ENCODE peak calls at places on chromosomes 3 and 15, in four cellular contexts. One of them, this sample, is unnamed.

GRCh38 chr15:51117270-51117669 is 22.6 kb upstream of the TNFAIP8L3 start:
- DNase-seq in cardiac muscle cell: no peak
- DNase-seq in HFF-Myc: no peak
- DNase-seq in foreskin fibroblast: no peak
- DNase-seq in this sample: no peak

GRCh38 chr15:63022181-63022580 is 20.4 kb upstream of the TPM1 start:
- DNase-seq in cardiac muscle cell: no peak
- DNase-seq in HFF-Myc: no peak
- DNase-seq in foreskin fibroblast: no peak
- DNase-seq in this sample: no peak

GRCh38 chr15:68503791-68504720 is 72.1 kb upstream of the ITGA11 start:
- DNase-seq in cardiac muscle cell: peak
- DNase-seq in HFF-Myc: no peak
- DNase-seq in foreskin fibroblast: no peak
- DNase-seq in this sample: no peak

GRCh38 chr15:60179786-60180391 is 175.8 kb downstream of the FOXB1 start:
- DNase-seq in cardiac muscle cell: peak
- DNase-seq in HFF-Myc: peak
- DNase-seq in foreskin fibroblast: peak
- DNase-seq in this sample: peak

GRCh38 chr3:21390136-21390535 is 360.9 kb downstream of the ZNF385D start:
- DNase-seq in cardiac muscle cell: peak
- DNase-seq in HFF-Myc: peak
- DNase-seq in foreskin fibroblast: peak
- DNase-seq in this sample: peak

GRCh38 chr15:48507416-48508065 is 138.0 kb downstream of the FBN1 start:
- DNase-seq in cardiac muscle cell: peak
- DNase-seq in HFF-Myc: peak
- DNase-seq in foreskin fibroblast: peak
- DNase-seq in this sample: peak

GRCh38 chr3:70040386-70040785 is 40.9 kb downstream of the SAMMSON start:
- DNase-seq in cardiac muscle cell: no peak
- DNase-seq in HFF-Myc: no peak
- DNase-seq in foreskin fibroblast: no peak
- DNase-seq in this sample: no peak

GRCh38 chr3:59422312-59422711 is 372.5 kb upstream of the CFAP20DC start:
- DNase-seq in cardiac muscle cell: no peak
- DNase-seq in HFF-Myc: no peak
- DNase-seq in foreskin fibroblast: peak
- DNase-seq in this sample: no peak

GRCh38 chr15:45157056-45157455 is 27.3 kb downstream of the DUOX1 start:
- DNase-seq in cardiac muscle cell: peak
- DNase-seq in HFF-Myc: no peak
- DNase-seq in foreskin fibroblast: peak
- DNase-seq in this sample: peak

DNA sequence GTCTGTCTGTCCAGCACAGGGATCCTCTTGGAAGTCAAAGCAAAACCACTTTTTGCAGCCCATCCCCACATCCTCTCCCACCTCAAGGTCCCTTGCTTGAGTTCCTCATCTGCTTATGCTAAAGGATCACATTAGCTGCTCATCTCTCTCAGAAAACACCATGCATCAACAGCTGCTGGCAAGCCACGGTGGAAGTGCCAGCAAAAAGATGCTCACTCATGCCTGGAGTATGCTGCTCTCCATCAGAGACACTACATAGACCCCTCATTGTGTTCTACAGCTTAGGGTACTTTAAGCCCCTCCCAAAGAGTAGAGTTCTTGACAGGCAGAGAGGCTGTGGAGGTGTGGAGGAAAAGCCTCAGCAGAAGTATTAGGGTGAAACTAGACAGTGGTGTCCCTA is 94.6 kb upstream of the COL8A1 start:
- DNase-seq in cardiac muscle cell: no peak
- DNase-seq in HFF-Myc: no peak
- DNase-seq in foreskin fibroblast: no peak
- DNase-seq in this sample: no peak
- H3K4me3 ChIP-seq in cardiac muscle cell: no peak
- H3K4me3 ChIP-seq in HFF-Myc: no peak
- H3K4me3 ChIP-seq in foreskin fibroblast: no peak
- H3K4me3 ChIP-seq in this sample: no peak

DNA sequence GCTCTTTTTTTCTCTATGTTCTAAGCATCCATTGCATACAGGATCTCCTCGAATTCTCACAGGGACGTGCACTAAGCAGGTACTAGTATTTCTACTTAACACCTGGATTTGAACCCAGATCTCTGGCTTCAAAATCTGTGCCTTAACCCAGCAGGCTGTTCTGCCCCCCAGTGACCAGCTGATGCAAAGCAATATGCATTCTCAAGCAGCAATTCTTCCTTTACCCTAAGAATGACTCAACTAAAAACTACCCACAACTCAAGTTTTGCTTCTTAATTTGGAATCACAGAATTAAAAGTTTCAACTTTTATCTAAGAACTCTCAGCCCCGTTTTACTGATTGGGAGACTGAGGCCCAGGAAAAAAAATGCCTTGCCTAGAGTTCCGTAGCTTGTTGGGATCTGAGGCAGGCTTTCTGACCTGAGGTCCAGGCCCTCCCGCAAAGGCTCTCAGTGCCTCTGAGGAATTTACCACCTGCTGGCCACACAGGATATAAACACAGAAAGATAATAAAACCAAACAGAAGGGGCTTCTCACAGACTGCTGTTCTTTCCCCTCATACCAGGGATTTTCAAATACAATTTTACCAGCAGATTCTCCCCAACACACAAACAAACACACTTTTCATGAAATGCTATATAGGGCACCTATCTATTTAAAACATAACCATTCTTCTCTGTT is 115.4 kb upstream of the RAD18 start:
- DNase-seq in cardiac muscle cell: no peak
- DNase-seq in HFF-Myc: no peak
- DNase-seq in foreskin fibroblast: no peak
- DNase-seq in this sample: no peak
- TF ChIP-seq CTCF in cardiac muscle cell: no peak
- TF ChIP-seq CTCF in HFF-Myc: no peak
- TF ChIP-seq CTCF in foreskin fibroblast: no peak
- TF ChIP-seq CTCF in this sample: no peak

GRCh38 chr3:132029182-132029902 is 5.5 kb downstream of the CPNE4 start:
- DNase-seq in cardiac muscle cell: peak
- DNase-seq in HFF-Myc: peak
- DNase-seq in foreskin fibroblast: peak
- DNase-seq in this sample: peak

GRCh38 chr3:132034486-132035464 is at the start of gene CPNE4:
- DNase-seq in cardiac muscle cell: peak
- DNase-seq in HFF-Myc: peak
- DNase-seq in foreskin fibroblast: peak
- DNase-seq in this sample: peak

GRCh38 chr3:132034097-132034485 is 723 bp downstream of the CPNE4 start:
- DNase-seq in cardiac muscle cell: no peak
- DNase-seq in HFF-Myc: no peak
- DNase-seq in foreskin fibroblast: no peak
- DNase-seq in this sample: no peak

GRCh38 chr3:132033471-132033870 is 1.3 kb downstream of the CPNE4 start:
- DNase-seq in cardiac muscle cell: no peak
- DNase-seq in HFF-Myc: no peak
- DNase-seq in foreskin fibroblast: no peak
- DNase-seq in this sample: no peak

GRCh38 chr3:132032959-132033358 is 1.9 kb downstream of the CPNE4 start:
- DNase-seq in cardiac muscle cell: no peak
- DNase-seq in HFF-Myc: no peak
- DNase-seq in foreskin fibroblast: no peak
- DNase-seq in this sample: no peak
- H3K4me3 ChIP-seq in cardiac muscle cell: no peak
- H3K4me3 ChIP-seq in HFF-Myc: no peak
- H3K4me3 ChIP-seq in foreskin fibroblast: no peak
- H3K4me3 ChIP-seq in this sample: no peak

DNA sequence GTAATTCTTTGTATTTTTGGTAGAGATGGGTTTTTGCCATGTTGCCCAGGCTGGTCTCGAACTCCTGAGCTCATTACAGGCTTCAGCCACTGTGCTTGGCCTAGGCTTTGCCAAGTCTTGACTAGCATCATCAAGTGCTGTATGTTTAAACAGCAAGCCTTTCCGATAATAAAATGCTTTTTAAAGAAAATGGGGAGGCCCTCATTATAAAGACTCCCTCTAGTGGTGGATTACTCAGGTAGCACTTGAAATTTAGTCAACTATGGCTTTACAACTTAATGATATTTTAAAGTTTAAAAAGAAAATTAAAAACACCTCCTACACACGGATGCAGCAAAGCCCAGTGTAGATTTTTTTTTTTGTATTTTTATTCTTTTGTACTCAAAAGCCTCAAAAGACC is 213.6 kb downstream of the GAP43 start:
- DNase-seq in cardiac muscle cell: peak
- DNase-seq in HFF-Myc: no peak
- DNase-seq in foreskin fibroblast: no peak
- DNase-seq in this sample: peak
- TF ChIP-seq CTCF in cardiac muscle cell: peak
- TF ChIP-seq CTCF in HFF-Myc: peak
- TF ChIP-seq CTCF in foreskin fibroblast: peak
- TF ChIP-seq CTCF in this sample: peak

DNA sequence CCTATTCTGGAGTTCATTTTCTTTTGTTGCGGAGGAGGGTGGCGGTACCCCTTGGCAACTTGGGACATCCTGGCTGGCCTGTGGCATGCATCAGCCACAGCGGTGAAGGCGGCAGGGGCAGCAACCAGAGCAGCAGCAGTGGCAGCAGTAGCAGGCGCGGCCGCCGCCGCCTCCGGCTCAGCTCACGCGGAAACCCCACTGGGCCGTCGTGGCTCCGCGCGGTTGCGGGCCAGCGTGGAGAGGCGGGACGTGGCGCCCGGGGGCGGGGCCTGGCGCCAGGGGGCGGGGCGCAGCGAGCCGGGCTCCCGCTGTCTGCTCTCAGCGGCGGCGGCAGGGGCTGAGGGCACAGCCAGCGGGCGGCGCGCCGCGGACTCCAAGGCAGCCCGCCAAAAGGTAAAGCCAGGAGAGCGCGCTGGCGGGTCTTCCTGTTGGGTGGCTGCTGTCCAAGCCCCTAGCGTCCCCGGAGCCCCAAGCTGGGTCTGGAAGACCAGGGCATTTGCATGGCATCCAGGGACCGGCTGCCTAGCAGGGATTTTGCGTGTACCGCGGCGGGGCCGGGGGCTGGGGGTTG is 334.4 kb upstream of the THRB start:
- DNase-seq in cardiac muscle cell: peak
- DNase-seq in HFF-Myc: no peak
- DNase-seq in foreskin fibroblast: no peak
- DNase-seq in this sample: no peak
- H3K4me3 ChIP-seq in cardiac muscle cell: peak
- H3K4me3 ChIP-seq in HFF-Myc: no peak
- H3K4me3 ChIP-seq in foreskin fibroblast: no peak
- H3K4me3 ChIP-seq in this sample: no peak

GRCh38 chr15:49620174-49620573 is 444 bp downstream of the FAM227B start:
- DNase-seq in cardiac muscle cell: peak
- DNase-seq in HFF-Myc: no peak
- DNase-seq in foreskin fibroblast: no peak
- DNase-seq in this sample: peak
- TF ChIP-seq CTCF in cardiac muscle cell: no peak
- TF ChIP-seq CTCF in HFF-Myc: no peak
- TF ChIP-seq CTCF in foreskin fibroblast: no peak
- TF ChIP-seq CTCF in this sample: peak

GRCh38 chr15:67411491-67411890 is 109.4 kb upstream of the C15orf61 start:
- DNase-seq in cardiac muscle cell: no peak
- DNase-seq in HFF-Myc: no peak
- DNase-seq in foreskin fibroblast: no peak
- DNase-seq in this sample: no peak
- H3K4me3 ChIP-seq in cardiac muscle cell: no peak
- H3K4me3 ChIP-seq in HFF-Myc: no peak
- H3K4me3 ChIP-seq in foreskin fibroblast: no peak
- H3K4me3 ChIP-seq in this sample: no peak

DNA sequence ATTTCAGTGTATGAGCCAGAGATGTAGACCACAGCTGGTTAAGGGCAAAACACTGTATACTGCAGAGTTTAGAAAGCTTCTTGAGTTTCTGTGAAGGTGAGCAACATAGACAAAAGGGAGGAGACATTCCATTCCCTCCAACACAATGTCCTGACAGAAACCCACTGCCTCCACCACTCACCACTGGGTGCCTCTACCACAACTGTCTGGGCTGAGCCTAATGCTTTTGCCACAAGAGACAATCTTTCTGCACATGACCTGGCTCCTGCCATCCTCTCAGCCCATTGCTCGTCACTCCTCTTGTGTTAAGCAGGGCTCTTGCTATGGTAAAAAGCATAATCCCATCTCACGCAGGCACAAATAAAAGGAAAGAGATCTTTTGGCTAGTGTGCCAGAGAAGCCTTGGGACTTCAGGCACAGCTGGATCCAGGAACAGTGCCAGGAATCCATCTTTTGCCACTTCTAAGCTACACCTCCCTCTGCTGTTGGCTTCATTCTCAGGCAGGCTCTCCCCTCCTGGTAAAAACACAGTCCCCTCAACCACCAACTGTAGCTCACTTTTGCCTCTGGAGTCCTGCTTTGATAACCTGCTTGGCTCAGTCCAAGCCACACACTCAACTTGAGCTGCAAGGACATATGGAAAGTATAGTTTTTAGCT is 140.6 kb upstream of the PRR20G start:
- DNase-seq in cardiac muscle cell: peak
- DNase-seq in HFF-Myc: no peak
- DNase-seq in foreskin fibroblast: no peak
- DNase-seq in this sample: peak
- TF ChIP-seq CTCF in cardiac muscle cell: no peak
- TF ChIP-seq CTCF in HFF-Myc: peak
- TF ChIP-seq CTCF in foreskin fibroblast: no peak
- TF ChIP-seq CTCF in this sample: no peak

GRCh38 chr3:100005670-100006393 is 108.5 kb downstream of the FILIP1L start:
- DNase-seq in cardiac muscle cell: peak
- DNase-seq in HFF-Myc: no peak
- DNase-seq in foreskin fibroblast: no peak
- DNase-seq in this sample: peak

GRCh38 chr3:100006570-100007271 is 107.6 kb downstream of the FILIP1L start:
- DNase-seq in cardiac muscle cell: peak
- DNase-seq in HFF-Myc: no peak
- DNase-seq in foreskin fibroblast: no peak
- DNase-seq in this sample: peak

GRCh38 chr3:100003609-100004503 is 110.4 kb downstream of the FILIP1L start:
- DNase-seq in cardiac muscle cell: no peak
- DNase-seq in HFF-Myc: no peak
- DNase-seq in foreskin fibroblast: no peak
- DNase-seq in this sample: no peak

GRCh38 chr3:100002599-100003350 is 111.5 kb downstream of the FILIP1L start:
- DNase-seq in cardiac muscle cell: peak
- DNase-seq in HFF-Myc: peak
- DNase-seq in foreskin fibroblast: peak
- DNase-seq in this sample: peak

DNA sequence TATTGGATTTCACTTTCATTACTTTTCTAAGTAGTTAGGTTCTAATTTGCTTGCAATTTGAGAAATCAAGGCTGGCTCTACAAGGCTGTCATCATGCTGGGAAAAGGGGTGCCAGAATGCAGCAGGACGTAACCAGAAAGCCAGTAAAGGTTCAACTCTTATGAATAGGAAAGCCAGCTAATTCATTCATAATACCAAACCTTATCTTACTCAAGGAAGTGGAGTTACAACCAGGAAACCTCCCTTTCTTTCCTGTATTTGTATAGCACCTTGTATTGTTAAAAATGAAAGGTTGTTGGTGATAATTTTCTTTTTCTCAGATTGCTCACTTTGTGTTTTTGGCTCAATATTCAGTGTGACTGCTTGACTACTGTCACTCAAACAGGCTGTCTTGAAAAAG is 109.4 kb downstream of the FILIP1L start:
- DNase-seq in cardiac muscle cell: peak
- DNase-seq in HFF-Myc: no peak
- DNase-seq in foreskin fibroblast: no peak
- DNase-seq in this sample: no peak
- H3K4me3 ChIP-seq in cardiac muscle cell: no peak
- H3K4me3 ChIP-seq in HFF-Myc: no peak
- H3K4me3 ChIP-seq in foreskin fibroblast: no peak
- H3K4me3 ChIP-seq in this sample: no peak

This sample was measured in fibroblast of the aortic adventitia.